ENCODE peak calls at places on chromosomes 6 and 20, in four cellular contexts. M is mammary epithelial cell, Q is fibroblast of lung, P is hepatocyte. E is an unnamed sample. For H3K9me3, the result is how much of the 10 kb centered on the place peaks cover.

GRCh38 chr20:44064501-44065400 is 122.2 kb downstream of the JPH2 start:
- DNase-seq in Q (no peak), P (no peak), M (no peak), E (no peak)

GRCh38 chr20:52200870-52201269 is 9.3 kb upstream of the ZFP64 start:
- DNase-seq in P (no peak), Q (no peak), M (no peak), E (no peak)

GRCh38 chr6:35318200-35318844 is 20.7 kb downstream of the DEF6 start:
- DNase-seq in Q (peak), P (peak), M (no peak), E (peak)

GRCh38 chr6:36677059-36677749 is 1.3 kb upstream of the CDKN1A start:
- DNase-seq in M (peak), P (no peak), Q (peak), E (no peak)

GRCh38 chr6:35191899-35192298 is 21.9 kb upstream of the SCUBE3 start:
- DNase-seq in M (no peak), Q (no peak), P (no peak), E (no peak)

GRCh38 chr6:15312500-15312899 is 66.6 kb downstream of the JARID2 start:
- DNase-seq in P (no peak), M (no peak), Q (peak), E (peak)

GRCh38 chr20:42150230-42150629 is 532.1 kb upstream of the CHD6 start:
- DNase-seq in P (no peak), M (no peak), Q (no peak), E (no peak)

GRCh38 chr6:132659082-132659481 is at the start of gene TAAR1:
- DNase-seq in P (no peak), M (no peak), Q (no peak), E (no peak)

GRCh38 chr6:392441-393390 is 1.2 kb downstream of the IRF4 start:
- DNase-seq in P (no peak), M (no peak), Q (peak), E (no peak)

GRCh38 chr20:25600632-25601031 is 15.3 kb upstream of the NINL start:
- DNase-seq in M (no peak), Q (peak), P (no peak), E (no peak)

GRCh38 chr6:28675600-28675999 is 149.9 kb downstream of the GPX5 start:
- DNase-seq in M (no peak), Q (no peak), P (no peak), E (no peak)

GRCh38 chr6:87909849-87910248 is 137.8 kb upstream of the SPACA1 start:
- DNase-seq in P (no peak), M (peak), Q (peak), E (peak)

GRCh38 chr6:164108869-164109769 is 694.6 kb downstream of the QKI start:
- DNase-seq in Q (peak), M (no peak), P (no peak), E (peak)

GRCh38 chr6:156589281-156589680 is 187.9 kb upstream of the ARID1B start:
- DNase-seq in Q (peak), M (peak), P (no peak), E (no peak)

GRCh38 chr6:133236898-133237297 is 4.3 kb upstream of the EYA4 start:
- DNase-seq in Q (peak), M (no peak), P (no peak), E (peak)

GRCh38 chr6:27866370-27867050 is 45.7 kb downstream of the OR2B2 start:
- DNase-seq in M (peak), Q (peak), P (peak), E (no peak)

GRCh38 chr20:31842471-31843157 is 2.8 kb downstream of the FOXS1 start:
- DNase-seq in M (no peak), Q (peak), P (no peak), E (peak)

GRCh38 chr6:52574709-52575489 is 2.0 kb downstream of the TRAM2 start:
- DNase-seq in P (peak), Q (peak), M (no peak), E (no peak)

GRCh38 chr6:122833229-122833556 is 44.1 kb downstream of the SMPDL3A start:
- DNase-seq in Q (peak), M (no peak), P (no peak), E (no peak)

GRCh38 chr20:13260620-13261279 is 39.7 kb downstream of the ISM1 start:
- DNase-seq in Q (no peak), M (no peak), P (no peak), E (no peak)

GRCh38 chr6:26296556-26296856 is 68.5 kb upstream of the BTN3A2 start:
- DNase-seq in M (no peak), Q (no peak), P (no peak), E (no peak)

GRCh38 chr20:23641936-23642751 is 4.4 kb upstream of the CST3 start:
- DNase-seq in Q (peak), P (peak), M (peak), E (peak)

GRCh38 chr6:53461041-53461656 is 83.8 kb downstream of the GCLC start:
- DNase-seq in M (no peak), P (no peak), Q (no peak), E (no peak)

GRCh38 chr6:33699739-33700138 is 11.8 kb downstream of the UQCC2 start:
- DNase-seq in Q (no peak), M (no peak), P (no peak), E (no peak)

GRCh38 chr6:130282234-130282995 is 59.7 kb upstream of the SAMD3 start:
- DNase-seq in P (peak), M (peak), Q (peak), E (peak)

GRCh38 chr6:35725721-35726438 is 11.0 kb upstream of the ARMC12 start:
- DNase-seq in Q (no peak), P (peak), M (peak), E (no peak)

GRCh38 chr6:49220293-49220692 is 242.8 kb downstream of the MMUT start:
- DNase-seq in M (no peak), Q (no peak), P (no peak), E (no peak)

GRCh38 chr20:17897566-17898307 is 70.9 kb downstream of the SNX5 start:
- DNase-seq in P (no peak), M (peak), Q (no peak), E (peak)

GRCh38 chr6:102655823-102656222 is 1262.3 kb downstream of the GRIK2 start:
- DNase-seq in M (no peak), P (no peak), Q (peak), E (peak)

GRCh38 chr6:2630362-2630761 is 120.4 kb downstream of the MYLK4 start:
- DNase-seq in P (peak), M (peak), Q (peak), E (peak)

GRCh38 chr20:57787151-57787968 is 77.5 kb upstream of the PMEPA1 start:
- DNase-seq in Q (no peak), M (no peak), P (no peak), E (no peak)

GRCh38 chr6:89050155-89050554 is 30.4 kb upstream of the PNRC1 start:
- DNase-seq in P (peak), M (peak), Q (peak), E (no peak)

GRCh38 chr6:139316622-139317317 is 25.0 kb upstream of the TXLNB start:
- DNase-seq in P (no peak), M (no peak), Q (peak), E (no peak)

GRCh38 chr20:49245921-49246740 is 26.9 kb downstream of the DDX27 start:
- DNase-seq in P (peak), M (peak), Q (peak), E (peak)

GRCh38 chr20:49510562-49511117 is 28.2 kb upstream of the KCNB1 start:
- DNase-seq in P (peak), M (no peak), Q (peak), E (peak)

GRCh38 chr6:37595859-37596258 is 96.2 kb upstream of the CCDC167 start:
- DNase-seq in Q (no peak), P (no peak), M (no peak), E (no peak)

GRCh38 chr6:53894086-53894485 is 99.3 kb downstream of the LRRC1 start:
- DNase-seq in M (peak), P (peak), Q (peak), E (peak)

GRCh38 chr6:168247456-168248147 is 72.0 kb downstream of the DACT2 start:
- DNase-seq in Q (no peak), M (no peak), P (peak), E (no peak)

GRCh38 chr20:35226775-35227681 is 538 bp downstream of the MMP24 start:
- DNase-seq in P (peak), Q (peak), M (peak), E (peak)
- TF ChIP-seq EZH2 in P (no peak), Q (peak), M (no peak), E (no peak)

GRCh38 chr6:85826997-85827396 is 184.3 kb upstream of the SYNCRIP start:
- DNase-seq in M (no peak), Q (no peak), P (no peak), E (no peak)

GRCh38 chr6:85828973-85829372 is 186.3 kb upstream of the SYNCRIP start:
- DNase-seq in M (no peak), Q (no peak), P (no peak), E (no peak)

DNA sequence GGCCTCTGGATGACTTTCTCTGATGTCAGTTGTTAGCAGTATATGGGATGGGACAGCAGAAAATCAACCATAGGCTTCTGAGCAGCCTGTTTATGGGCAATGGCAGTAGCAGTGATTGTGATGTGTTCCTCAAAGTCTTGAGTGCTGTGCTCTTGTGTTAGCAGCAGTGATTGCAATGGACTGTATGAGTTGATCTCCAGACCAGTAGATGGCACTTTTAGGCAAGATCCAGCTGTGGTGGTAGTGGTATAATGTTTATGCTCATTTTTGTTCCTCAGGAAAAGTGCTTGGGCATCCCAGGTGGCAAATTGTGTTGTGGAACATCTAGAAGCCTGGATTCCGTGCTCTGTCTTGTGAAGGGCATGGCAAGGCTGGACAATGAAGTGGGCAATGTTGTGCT is 181.6 kb upstream of the SYNCRIP start:
- DNase-seq in P (no peak), M (no peak), Q (no peak), E (no peak)
- H3K9me3 ChIP-seq in P (under half), M (under half), Q (under half), E (under half)

GRCh38 chr6:111673086-111673485 is 67.4 kb upstream of the TRAF3IP2 start:
- DNase-seq in M (no peak), P (no peak), Q (peak), E (no peak)
- H3K4me3 ChIP-seq in M (no peak), P (no peak), Q (no peak), E (no peak)

DNA sequence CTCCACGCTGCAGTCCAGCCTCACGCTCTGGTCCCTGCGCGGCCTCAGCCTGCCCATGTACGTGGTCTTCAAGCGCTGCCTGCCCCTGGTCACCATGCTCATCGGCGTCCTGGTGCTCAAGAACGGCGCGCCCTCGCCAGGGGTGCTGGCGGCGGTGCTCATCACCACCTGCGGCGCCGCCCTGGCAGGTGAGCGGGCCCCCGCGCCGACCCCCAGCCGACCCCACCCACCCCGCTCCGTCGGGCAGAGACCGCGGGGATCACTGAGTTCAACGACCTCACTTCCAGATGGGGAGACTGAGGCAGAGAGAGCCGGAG is 537 bp downstream of the SLC35D3 start:
- DNase-seq in Q (no peak), M (peak), P (no peak), E (no peak)
- TF ChIP-seq EZH2 in Q (no peak), M (peak), P (no peak), E (no peak)

DNA sequence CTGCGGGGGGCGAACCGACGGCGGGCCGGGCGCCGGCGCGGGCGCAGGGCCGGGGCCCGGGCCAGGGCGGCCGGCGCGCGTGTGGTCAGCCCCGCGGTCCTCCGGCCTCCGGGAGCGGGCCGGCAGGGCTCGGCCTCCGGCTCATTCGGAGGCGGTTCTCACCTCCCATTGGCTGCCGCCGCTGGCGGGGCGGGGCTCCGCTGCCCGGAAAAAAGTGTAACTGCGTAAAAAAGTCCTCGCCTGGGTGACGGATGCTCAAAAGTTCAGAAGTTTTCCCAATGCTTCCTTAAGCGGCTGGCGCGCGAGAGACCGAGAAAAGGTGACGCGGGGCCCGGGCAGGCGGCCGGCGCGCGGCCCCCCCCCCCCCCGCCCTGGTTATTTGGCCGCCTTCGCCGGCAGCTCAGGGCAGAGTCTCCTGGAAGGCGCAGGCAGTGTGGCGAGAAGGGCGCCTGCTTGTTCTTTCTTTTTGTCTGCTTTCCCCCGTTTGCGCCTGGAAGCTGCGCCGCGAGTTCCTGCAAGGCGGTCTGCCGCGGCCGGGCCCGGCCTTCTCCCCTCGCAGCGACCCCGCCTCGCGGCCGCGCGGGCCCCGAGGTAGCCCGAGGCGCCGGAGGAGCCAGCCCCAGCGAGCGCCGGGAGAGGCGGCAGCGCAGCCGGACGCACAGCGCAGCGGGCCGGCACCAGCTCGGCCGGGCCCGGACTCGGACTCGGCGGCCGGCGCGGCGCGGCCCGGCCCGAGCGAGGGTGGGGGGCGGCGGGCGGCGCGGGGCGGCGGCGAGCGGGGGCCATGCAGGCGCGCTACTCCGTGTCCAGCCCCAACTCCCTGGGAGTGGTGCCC is at the start of gene FOXC1:
- DNase-seq in P (peak), Q (peak), M (peak), E (peak)
- H3K9me3 ChIP-seq in P (under half), Q (under half), M (under half), E (under half)

GRCh38 chr20:50848341-50848808 is 53.5 kb downstream of the BCAS4 start:
- DNase-seq in P (no peak), Q (no peak), M (peak), E (no peak)
- H3K4me3 ChIP-seq in P (no peak), Q (no peak), M (no peak), E (no peak)

GRCh38 chr20:62477669-62478450 is 2.1 kb upstream of the GATA5 start:
- DNase-seq in P (no peak), M (no peak), Q (no peak), E (no peak)
- TF ChIP-seq EZH2 in P (peak), M (no peak), Q (no peak), E (no peak)

DNA sequence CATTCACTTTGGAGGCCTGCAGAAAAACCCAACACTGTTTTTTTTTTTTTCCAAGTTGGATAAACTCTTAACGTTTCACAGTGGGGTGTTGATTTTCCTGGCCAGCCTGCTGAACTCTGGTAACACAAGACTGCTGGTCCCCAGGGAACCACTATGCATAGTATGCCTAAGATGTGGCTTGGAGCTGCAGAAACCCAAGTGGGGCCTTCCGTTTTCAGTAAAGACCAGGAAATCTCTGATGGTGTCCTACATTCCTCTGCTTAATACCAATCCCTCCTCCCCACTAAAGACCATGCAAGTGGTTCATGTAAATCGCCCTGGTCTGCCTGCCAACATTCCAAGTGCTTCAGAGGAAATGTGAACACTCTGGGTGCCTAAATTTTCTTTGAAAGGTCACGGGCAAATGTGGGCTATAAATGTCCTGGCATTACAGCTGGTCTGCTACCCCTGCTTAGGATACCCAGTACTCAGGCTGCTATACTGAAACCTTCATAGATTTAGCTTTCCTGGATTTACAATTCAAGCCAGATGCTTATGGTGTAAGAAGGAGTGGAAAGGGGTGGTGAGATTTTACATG is 615.4 kb downstream of the MAFB start:
- DNase-seq in P (peak), M (no peak), Q (no peak), E (no peak)
- H3K9me3 ChIP-seq in P (under half), M (under half), Q (under half), E (under half)

GRCh38 chr6:30481213-30481964 is 7.9 kb upstream of the HLA-E start:
- DNase-seq in P (no peak), Q (no peak), M (no peak), E (no peak)

GRCh38 chr6:30483677-30484279 is 5.5 kb upstream of the HLA-E start:
- DNase-seq in P (peak), Q (peak), M (peak), E (peak)

GRCh38 chr6:30485236-30485635 is 4.1 kb upstream of the HLA-E start:
- DNase-seq in P (no peak), Q (no peak), M (no peak), E (no peak)

GRCh38 chr6:30480536-30481156 is 8.7 kb upstream of the HLA-E start:
- DNase-seq in M (no peak), P (no peak), Q (no peak), E (peak)
- H3K4me3 ChIP-seq in M (no peak), P (no peak), Q (no peak), E (peak)

GRCh38 chr6:142846883-142847287 is 98.1 kb downstream of the HIVEP2 start:
- DNase-seq in P (peak), M (peak), Q (peak), E (peak)
- TF ChIP-seq EZH2 in P (no peak), M (no peak), Q (no peak), E (no peak)

E was measured in PC-3.